ENCODE peak calls at places on chromosomes 2 and 18, in seven cellular contexts. G is type B pancreatic cell, E is vagina, I is cardiac fibroblast, J is fibroblast of pulmonary artery, L is pancreas, V is bronchial epithelial cell. W is an unnamed sample.

GRCh38 chr2:228653884-228654283 is 472.4 kb upstream of the SPHKAP start:
- DNase-seq in J (no peak), I (no peak), V (no peak), G (no peak), L (no peak), E (no peak), W (no peak)

GRCh38 chr2:121613152-121613551 is 36.1 kb downstream of the CLASP1 start:
- DNase-seq in E (no peak), G (no peak), I (no peak), L (no peak), V (no peak), J (no peak), W (no peak)

GRCh38 chr18:32441536-32441935 is 29.1 kb downstream of the GAREM1 start:
- DNase-seq in G (no peak), E (no peak), J (peak; percentile 43), V (peak; percentile 1), I (peak; percentile 57), L (no peak), W (no peak)

GRCh38 chr2:203804070-203804469 is 63.5 kb upstream of the CTLA4 start:
- DNase-seq in I (peak; percentile 99), V (peak; percentile 39), L (no peak), G (no peak), J (peak; percentile 99), E (no peak), W (no peak)

GRCh38 chr18:44943201-44943881 is 262.7 kb downstream of the SETBP1 start:
- DNase-seq in I (peak; percentile 26), V (peak; percentile 24), L (no peak), E (no peak), J (peak; percentile 3), G (no peak), W (no peak)

GRCh38 chr2:63023444-63023843 is 27.2 kb upstream of the OTX1 start:
- DNase-seq in L (no peak), I (peak; percentile 57), E (no peak), J (peak; percentile 64), G (no peak), V (peak; percentile 51), W (no peak)

GRCh38 chr2:190759749-190760213 is 110.9 kb downstream of the NAB1 start:
- DNase-seq in I (peak; percentile 88), J (peak; percentile 91), G (no peak), V (peak; percentile 97), L (no peak), E (no peak), W (no peak)

GRCh38 chr2:146992057-146992456 is 852.8 kb upstream of the ACVR2A start:
- DNase-seq in J (peak; percentile 41), I (no peak), E (no peak), L (no peak), G (no peak), V (no peak), W (no peak)

GRCh38 chr18:59616501-59616900 is 80.7 kb downstream of the CCBE1 start:
- DNase-seq in V (peak; percentile 60), J (peak; percentile 37), I (peak; percentile 62), G (no peak), L (no peak), E (no peak), W (no peak)

GRCh38 chr2:237616373-237617304 is 10.7 kb upstream of the LRRFIP1 start:
- DNase-seq in E (no peak), G (no peak), L (no peak), J (peak; percentile 94), I (peak; percentile 93), V (peak; percentile 10), W (no peak)

GRCh38 chr2:95297639-95298395 is 670 bp downstream of the KCNIP3 start:
- DNase-seq in I (no peak), V (no peak), E (no peak), L (no peak), G (no peak), J (no peak), W (no peak)

GRCh38 chr2:190649798-190650390 is 1.0 kb downstream of the NAB1 start:
- DNase-seq in L (no peak), V (peak; percentile 36), I (peak; percentile 47), J (peak; percentile 52), G (no peak), E (no peak), W (no peak)

GRCh38 chr2:160695402-160696060 is 201.9 kb upstream of the RBMS1 start:
- DNase-seq in L (no peak), V (peak; percentile 96), E (no peak), I (peak; percentile 14), J (peak; percentile 9), G (no peak), W (no peak)

GRCh38 chr18:75048776-75049454 is 160.0 kb downstream of the PTGR3 start:
- DNase-seq in V (no peak), E (no peak), L (no peak), G (no peak), I (no peak), J (no peak), W (no peak)

GRCh38 chr2:118062048-118062447 is 26.2 kb upstream of the INSIG2 start:
- DNase-seq in V (no peak), I (peak; percentile 47), J (no peak), E (no peak), G (no peak), L (no peak), W (no peak)

GRCh38 chr18:25349131-25349925 is 2.6 kb downstream of the ZNF521 start:
- DNase-seq in G (peak; percentile 74), I (peak; percentile 54), V (no peak), E (no peak), L (peak; percentile 21), J (peak; percentile 52), W (peak; percentile 17)

GRCh38 chr18:25349926-25350560 is 1.9 kb downstream of the ZNF521 start:
- DNase-seq in E (no peak), L (peak; percentile 14), I (peak; percentile 32), J (no peak), V (no peak), G (peak; percentile 75), W (peak; percentile 17)

GRCh38 chr18:25350561-25351201 is 1.3 kb downstream of the ZNF521 start:
- DNase-seq in L (peak; percentile 13), I (peak; percentile 68), V (no peak), G (peak; percentile 69), E (no peak), J (peak; percentile 48), W (peak; percentile 19)

GRCh38 chr18:25351280-25351772 is 640 bp downstream of the ZNF521 start:
- DNase-seq in V (no peak), G (no peak), I (no peak), J (peak; percentile 6), L (no peak), E (no peak), W (no peak)

DNA sequence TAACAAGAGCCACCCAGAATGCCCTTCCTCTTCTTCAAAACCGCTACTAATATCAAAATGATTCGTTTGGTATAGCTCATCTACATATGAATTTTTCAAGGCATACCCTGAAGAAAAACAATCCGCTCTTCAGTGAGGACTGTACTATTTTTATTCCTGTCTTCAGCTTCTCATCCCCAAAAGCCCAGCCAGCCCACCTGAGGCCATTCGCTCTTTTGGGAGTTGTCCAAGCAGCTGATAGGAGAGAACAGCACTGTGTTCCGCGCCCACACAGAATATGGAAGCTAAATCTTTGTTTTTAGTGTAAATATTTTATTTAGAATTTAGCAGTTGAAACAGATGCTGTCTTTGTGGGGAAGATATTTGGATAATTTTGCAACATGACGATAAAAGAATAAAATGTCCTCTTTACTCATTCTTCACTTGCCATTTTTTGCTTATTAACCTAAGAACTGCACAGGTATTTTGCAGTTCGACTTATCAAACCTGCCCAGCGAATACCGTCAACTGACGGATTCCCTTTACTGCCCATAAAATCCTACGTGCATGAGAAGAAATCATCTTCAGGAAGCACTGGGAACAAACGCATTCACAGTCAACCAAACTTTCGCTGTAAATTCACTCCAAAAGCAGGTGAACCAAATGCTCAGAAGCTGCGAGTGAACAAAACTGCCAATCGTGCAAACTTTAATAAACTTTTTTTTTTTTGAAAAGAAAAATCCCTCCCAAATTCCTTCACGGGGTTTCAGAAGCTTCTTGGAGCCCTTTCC is 3.4 kb downstream of the ZNF521 start:
- DNase-seq in J (no peak), V (no peak), L (no peak), G (no peak), E (no peak), I (no peak), W (no peak)
- TF ChIP-seq CTCF in J (no peak), V (no peak), L (no peak), G (no peak), E (no peak), I (no peak), W (no peak)

DNA sequence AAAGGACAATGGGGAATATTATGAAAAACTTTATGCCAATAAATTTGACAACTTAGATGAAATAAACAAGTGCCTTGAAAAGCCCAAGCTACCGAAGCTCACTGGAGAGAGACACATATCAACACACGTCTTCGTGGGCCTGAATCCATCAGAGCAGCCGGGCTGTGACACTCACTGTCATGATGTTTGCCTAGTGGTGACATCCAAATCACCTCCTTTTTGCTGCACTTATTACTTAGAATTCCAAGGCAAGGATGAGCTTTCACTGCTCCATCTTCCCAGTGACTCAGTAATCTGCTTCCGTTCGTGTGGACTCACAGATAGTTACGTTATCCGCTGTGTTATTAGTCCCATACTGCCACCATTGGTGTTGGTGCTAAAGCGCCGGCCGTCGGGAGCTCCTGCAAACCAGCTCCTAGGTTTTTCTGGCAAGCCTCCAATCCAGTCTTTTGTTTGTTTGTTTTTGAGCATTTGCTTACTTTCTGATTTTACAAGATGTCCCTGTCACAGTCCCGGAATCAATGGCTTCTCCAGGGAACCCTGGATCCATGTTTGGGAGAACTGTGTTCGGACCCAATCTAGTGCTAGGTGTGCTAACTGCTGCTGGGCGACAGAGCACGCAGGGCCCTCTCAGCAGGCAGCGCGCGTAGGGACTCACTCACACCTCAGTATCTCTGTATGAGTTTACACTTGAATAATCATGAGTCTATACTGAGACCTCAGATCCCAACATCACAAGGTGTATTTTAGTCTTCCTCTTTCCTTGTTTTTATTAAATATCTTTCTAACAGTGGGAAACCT is 42.7 kb downstream of the HDAC4 start:
- DNase-seq in I (no peak), L (no peak), E (no peak), V (no peak), G (no peak), J (no peak), W (no peak)
- TF ChIP-seq CTCF in I (no peak), L (no peak), E (no peak), V (no peak), G (no peak), J (no peak), W (no peak)

GRCh38 chr2:221506469-221506868 is 65.6 kb downstream of the EPHA4 start:
- DNase-seq in L (no peak), V (no peak), G (no peak), I (no peak), J (no peak), E (no peak), W (no peak)
- TF ChIP-seq CTCF in L (no peak), V (no peak), G (no peak), I (no peak), J (no peak), E (no peak), W (no peak)

GRCh38 chr2:166516712-166517303 is 22.8 kb upstream of the SCN7A start:
- DNase-seq in V (peak; percentile 29), I (peak; percentile 47), E (no peak), J (peak; percentile 54), G (no peak), L (no peak), W (no peak)
- TF ChIP-seq CTCF in V (peak; percentile 65), I (peak; percentile 72), E (no peak), J (peak; percentile 80), G (peak; percentile 84), L (peak; percentile 51), W (no peak)

W was measured in natural killer cell.